ENCODE peak calls at places on chromosome 19, in seven cellular contexts. One of them, this sample, is unnamed.

GRCh38 chr19:55694241-55694655 is 19.2 kb downstream of the EPN1 start:
- DNase-seq in transverse colon: peak
- DNase-seq in A549: no peak
- DNase-seq in tibial nerve: no peak
- DNase-seq in ovary: peak
- DNase-seq in HepG2: no peak
- DNase-seq in esophagus muscularis mucosa: no peak
- DNase-seq in this sample: no peak

GRCh38 chr19:16233836-16234551 is 36.3 kb downstream of the AP1M1 start:
- DNase-seq in transverse colon: no peak
- DNase-seq in A549: no peak
- DNase-seq in tibial nerve: peak
- DNase-seq in ovary: no peak
- DNase-seq in HepG2: no peak
- DNase-seq in esophagus muscularis mucosa: no peak
- DNase-seq in this sample: no peak

GRCh38 chr19:54230031-54230430 is 7.2 kb upstream of the LILRB3 start:
- DNase-seq in transverse colon: no peak
- DNase-seq in A549: no peak
- DNase-seq in tibial nerve: no peak
- DNase-seq in ovary: no peak
- DNase-seq in HepG2: no peak
- DNase-seq in esophagus muscularis mucosa: no peak
- DNase-seq in this sample: peak

GRCh38 chr19:40549007-40549708 is 27.5 kb upstream of the SHKBP1 start:
- DNase-seq in transverse colon: peak
- DNase-seq in A549: peak
- DNase-seq in tibial nerve: no peak
- DNase-seq in ovary: peak
- DNase-seq in HepG2: peak
- DNase-seq in esophagus muscularis mucosa: no peak
- DNase-seq in this sample: no peak

GRCh38 chr19:40614595-40615411 is 13.6 kb downstream of the LTBP4 start:
- DNase-seq in transverse colon: peak
- DNase-seq in A549: no peak
- DNase-seq in tibial nerve: peak
- DNase-seq in ovary: peak
- DNase-seq in HepG2: no peak
- DNase-seq in esophagus muscularis mucosa: no peak
- DNase-seq in this sample: peak

GRCh38 chr19:407501-408440 is 1.2 kb downstream of the C2CD4C start:
- DNase-seq in transverse colon: no peak
- DNase-seq in A549: no peak
- DNase-seq in tibial nerve: no peak
- DNase-seq in ovary: peak
- DNase-seq in HepG2: no peak
- DNase-seq in esophagus muscularis mucosa: no peak
- DNase-seq in this sample: peak

GRCh38 chr19:3683405-3683865 is 16.8 kb downstream of the PIP5K1C start:
- DNase-seq in transverse colon: no peak
- DNase-seq in A549: no peak
- DNase-seq in tibial nerve: no peak
- DNase-seq in ovary: no peak
- DNase-seq in HepG2: no peak
- DNase-seq in esophagus muscularis mucosa: no peak
- DNase-seq in this sample: peak

GRCh38 chr19:23393121-23393520 is 2.1 kb downstream of the ZNF91 start:
- DNase-seq in transverse colon: no peak
- DNase-seq in A549: no peak
- DNase-seq in tibial nerve: no peak
- DNase-seq in ovary: no peak
- DNase-seq in HepG2: no peak
- DNase-seq in esophagus muscularis mucosa: no peak
- DNase-seq in this sample: no peak

GRCh38 chr19:46211201-46211881 is 18.2 kb upstream of the IGFL1 start:
- DNase-seq in transverse colon: no peak
- DNase-seq in A549: no peak
- DNase-seq in tibial nerve: no peak
- DNase-seq in ovary: no peak
- DNase-seq in HepG2: no peak
- DNase-seq in esophagus muscularis mucosa: no peak
- DNase-seq in this sample: no peak

GRCh38 chr19:5903054-5903501 is 512 bp downstream of the NDUFA11 start:
- DNase-seq in transverse colon: no peak
- DNase-seq in A549: no peak
- DNase-seq in tibial nerve: no peak
- DNase-seq in ovary: no peak
- DNase-seq in HepG2: no peak
- DNase-seq in esophagus muscularis mucosa: no peak
- DNase-seq in this sample: no peak

GRCh38 chr19:23882493-23882892 is 32.2 kb upstream of the ZNF726 start:
- DNase-seq in transverse colon: peak
- DNase-seq in A549: no peak
- DNase-seq in tibial nerve: no peak
- DNase-seq in ovary: no peak
- DNase-seq in HepG2: peak
- DNase-seq in esophagus muscularis mucosa: no peak
- DNase-seq in this sample: no peak

GRCh38 chr19:19224852-19225494 is 13.2 kb downstream of the NCAN start:
- DNase-seq in transverse colon: peak
- DNase-seq in A549: peak
- DNase-seq in tibial nerve: no peak
- DNase-seq in ovary: peak
- DNase-seq in HepG2: peak
- DNase-seq in esophagus muscularis mucosa: no peak
- DNase-seq in this sample: no peak

GRCh38 chr19:821228-821975 is at the start of gene PLPPR3:
- DNase-seq in transverse colon: no peak
- DNase-seq in A549: no peak
- DNase-seq in tibial nerve: no peak
- DNase-seq in ovary: no peak
- DNase-seq in HepG2: no peak
- DNase-seq in esophagus muscularis mucosa: no peak
- DNase-seq in this sample: no peak

GRCh38 chr19:35531291-35531690 is 2.0 kb upstream of the GAPDHS start:
- DNase-seq in transverse colon: no peak
- DNase-seq in A549: no peak
- DNase-seq in tibial nerve: no peak
- DNase-seq in ovary: no peak
- DNase-seq in HepG2: no peak
- DNase-seq in esophagus muscularis mucosa: no peak
- DNase-seq in this sample: no peak

GRCh38 chr19:17997969-17998826 is 9.8 kb upstream of the ARRDC2 start:
- DNase-seq in transverse colon: peak
- DNase-seq in A549: peak
- DNase-seq in tibial nerve: no peak
- DNase-seq in ovary: no peak
- DNase-seq in HepG2: peak
- DNase-seq in esophagus muscularis mucosa: no peak
- DNase-seq in this sample: no peak

GRCh38 chr19:6470173-6470572 is 6.1 kb downstream of the CRB3 start:
- DNase-seq in transverse colon: no peak
- DNase-seq in A549: no peak
- DNase-seq in tibial nerve: no peak
- DNase-seq in ovary: no peak
- DNase-seq in HepG2: no peak
- DNase-seq in esophagus muscularis mucosa: no peak
- DNase-seq in this sample: no peak

GRCh38 chr19:49932731-49933131 is 3.4 kb upstream of the NUP62 start:
- DNase-seq in transverse colon: no peak
- DNase-seq in A549: no peak
- DNase-seq in tibial nerve: no peak
- DNase-seq in ovary: no peak
- DNase-seq in HepG2: no peak
- DNase-seq in esophagus muscularis mucosa: no peak
- DNase-seq in this sample: no peak

GRCh38 chr19:3515891-3516422 is 9.8 kb downstream of the FZR1 start:
- DNase-seq in transverse colon: no peak
- DNase-seq in A549: no peak
- DNase-seq in tibial nerve: no peak
- DNase-seq in ovary: no peak
- DNase-seq in HepG2: no peak
- DNase-seq in esophagus muscularis mucosa: no peak
- DNase-seq in this sample: no peak

GRCh38 chr19:4456566-4456842 is 1.1 kb downstream of the UBXN6 start:
- DNase-seq in transverse colon: peak
- DNase-seq in A549: no peak
- DNase-seq in tibial nerve: no peak
- DNase-seq in ovary: no peak
- DNase-seq in HepG2: no peak
- DNase-seq in esophagus muscularis mucosa: no peak
- DNase-seq in this sample: no peak

GRCh38 chr19:56838680-56838929 is 1.9 kb downstream of the PEG3 start:
- DNase-seq in transverse colon: no peak
- DNase-seq in A549: no peak
- DNase-seq in tibial nerve: no peak
- DNase-seq in ovary: no peak
- DNase-seq in HepG2: no peak
- DNase-seq in esophagus muscularis mucosa: no peak
- DNase-seq in this sample: no peak

GRCh38 chr19:46610851-46611770 is 10.0 kb downstream of the CALM3 start:
- DNase-seq in transverse colon: peak
- DNase-seq in A549: no peak
- DNase-seq in tibial nerve: peak
- DNase-seq in ovary: peak
- DNase-seq in HepG2: no peak
- DNase-seq in esophagus muscularis mucosa: no peak
- DNase-seq in this sample: no peak

GRCh38 chr19:24159707-24160106 is 72.7 kb downstream of the ZNF254 start:
- DNase-seq in transverse colon: no peak
- DNase-seq in A549: no peak
- DNase-seq in tibial nerve: no peak
- DNase-seq in ovary: no peak
- DNase-seq in HepG2: peak
- DNase-seq in esophagus muscularis mucosa: no peak
- DNase-seq in this sample: no peak

GRCh38 chr19:7869453-7869909 is 4.7 kb downstream of the PRR36 start:
- DNase-seq in transverse colon: peak
- DNase-seq in A549: no peak
- DNase-seq in tibial nerve: no peak
- DNase-seq in ovary: peak
- DNase-seq in HepG2: peak
- DNase-seq in esophagus muscularis mucosa: no peak
- DNase-seq in this sample: no peak
- H3K27ac ChIP-seq in transverse colon: peak
- H3K27ac ChIP-seq in A549: peak
- H3K27ac ChIP-seq in tibial nerve: no peak
- H3K27ac ChIP-seq in ovary: no peak
- H3K27ac ChIP-seq in HepG2: peak
- H3K27ac ChIP-seq in esophagus muscularis mucosa: peak
- H3K27ac ChIP-seq in this sample: peak

GRCh38 chr19:41960973-41961372 is 1.9 kb upstream of the RABAC1 start:
- DNase-seq in transverse colon: no peak
- DNase-seq in A549: no peak
- DNase-seq in tibial nerve: no peak
- DNase-seq in ovary: no peak
- DNase-seq in HepG2: no peak
- DNase-seq in esophagus muscularis mucosa: no peak
- DNase-seq in this sample: no peak

GRCh38 chr19:41957838-41958366 is 1.2 kb downstream of the RABAC1 start:
- DNase-seq in transverse colon: peak
- DNase-seq in A549: peak
- DNase-seq in tibial nerve: no peak
- DNase-seq in ovary: peak
- DNase-seq in HepG2: peak
- DNase-seq in esophagus muscularis mucosa: no peak
- DNase-seq in this sample: no peak

GRCh38 chr19:41957161-41957837 is 1.8 kb downstream of the RABAC1 start:
- DNase-seq in transverse colon: peak
- DNase-seq in A549: no peak
- DNase-seq in tibial nerve: no peak
- DNase-seq in ovary: no peak
- DNase-seq in HepG2: no peak
- DNase-seq in esophagus muscularis mucosa: no peak
- DNase-seq in this sample: no peak

GRCh38 chr19:41958367-41959055 is 610 bp downstream of the RABAC1 start:
- DNase-seq in transverse colon: peak
- DNase-seq in A549: peak
- DNase-seq in tibial nerve: peak
- DNase-seq in ovary: peak
- DNase-seq in HepG2: peak
- DNase-seq in esophagus muscularis mucosa: no peak
- DNase-seq in this sample: peak

DNA sequence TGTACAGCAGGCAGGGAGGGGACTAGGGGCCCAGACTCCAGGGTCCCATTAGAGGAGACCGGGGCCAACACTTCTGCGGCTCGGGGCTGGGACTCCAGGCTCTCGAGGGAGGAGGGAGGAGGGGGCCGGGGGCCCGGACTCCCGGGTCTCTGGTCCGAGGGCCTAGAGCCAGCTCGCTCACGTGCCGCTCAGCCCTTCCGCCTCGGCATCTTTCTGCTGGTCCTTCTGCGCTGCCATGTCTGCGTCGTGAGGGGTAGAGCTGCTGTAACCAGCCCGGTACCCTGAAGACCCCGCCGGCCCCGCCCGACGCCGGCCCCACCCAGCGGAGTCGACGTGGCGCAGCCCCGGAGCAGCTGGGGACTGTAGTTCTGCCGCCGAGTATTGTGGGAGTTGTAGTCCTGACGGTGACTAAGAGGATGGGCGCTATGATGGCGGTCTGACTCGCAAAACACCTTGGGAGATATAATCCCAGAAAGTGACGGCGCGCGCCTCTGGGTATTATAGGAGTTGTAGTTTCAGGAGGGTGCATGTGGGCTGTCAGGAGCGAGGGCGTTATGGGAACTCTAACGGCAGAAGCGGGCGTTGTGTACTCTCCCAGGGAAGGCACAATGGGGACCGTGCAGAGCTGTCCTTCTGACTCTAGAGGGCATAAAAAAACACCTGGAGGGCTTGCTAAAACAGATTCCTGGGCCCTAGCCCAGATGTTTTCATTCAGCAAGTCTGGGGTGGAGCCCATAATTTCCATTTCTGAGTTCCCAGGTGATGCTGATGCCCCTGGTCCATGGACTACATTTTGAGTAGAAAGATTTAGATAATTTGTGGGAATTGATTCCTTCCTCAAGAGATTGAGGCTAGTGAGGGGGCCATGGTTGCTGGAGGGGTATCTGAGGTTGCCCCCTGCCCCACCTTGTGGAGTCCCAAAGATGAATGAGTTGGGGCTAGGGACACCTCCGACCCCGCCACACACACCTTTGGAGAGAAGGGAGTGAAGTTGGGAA is at the start of gene RABAC1:
- DNase-seq in transverse colon: peak
- DNase-seq in A549: peak
- DNase-seq in tibial nerve: peak
- DNase-seq in ovary: peak
- DNase-seq in HepG2: peak
- DNase-seq in esophagus muscularis mucosa: peak
- DNase-seq in this sample: peak
- TF ChIP-seq EP300 in transverse colon: no peak
- TF ChIP-seq EP300 in A549: no peak
- TF ChIP-seq EP300 in tibial nerve: peak
- TF ChIP-seq EP300 in ovary: no peak
- TF ChIP-seq EP300 in HepG2: peak
- TF ChIP-seq EP300 in esophagus muscularis mucosa: no peak
- TF ChIP-seq EP300 in this sample: no peak

GRCh38 chr19:2164020-2164988 is 571 bp downstream of the DOT1L start:
- DNase-seq in transverse colon: no peak
- DNase-seq in A549: no peak
- DNase-seq in tibial nerve: no peak
- DNase-seq in ovary: no peak
- DNase-seq in HepG2: no peak
- DNase-seq in esophagus muscularis mucosa: no peak
- DNase-seq in this sample: peak
- H3K27ac ChIP-seq in transverse colon: peak
- H3K27ac ChIP-seq in A549: peak
- H3K27ac ChIP-seq in tibial nerve: peak
- H3K27ac ChIP-seq in ovary: peak
- H3K27ac ChIP-seq in HepG2: peak
- H3K27ac ChIP-seq in esophagus muscularis mucosa: peak
- H3K27ac ChIP-seq in this sample: peak

GRCh38 chr19:28519950-28520861 is 692.7 kb downstream of the UQCRFS1 start:
- DNase-seq in transverse colon: no peak
- DNase-seq in A549: no peak
- DNase-seq in tibial nerve: no peak
- DNase-seq in ovary: no peak
- DNase-seq in HepG2: no peak
- DNase-seq in esophagus muscularis mucosa: peak
- DNase-seq in this sample: no peak
- TF ChIP-seq EP300 in transverse colon: no peak
- TF ChIP-seq EP300 in A549: no peak
- TF ChIP-seq EP300 in tibial nerve: no peak
- TF ChIP-seq EP300 in ovary: no peak
- TF ChIP-seq EP300 in HepG2: no peak
- TF ChIP-seq EP300 in esophagus muscularis mucosa: no peak
- TF ChIP-seq EP300 in this sample: no peak